ENCODE peak calls at places on chromosomes 16 and 17, in six cellular contexts. B is NCI-H2081 treated with DMSO at 0.1 percent for 48 hours; P is GM19239; C is stimulated activated CD4-positive, alpha-beta T cell treated with anti-CD3 and anti-CD28 coated beads, TNF-alpha, amount 100 ng/mL, for 48 hours; X is naive thymus-derived CD4-positive, alpha-beta T cell; T is neural progenitor cell. K is an unnamed sample.

GRCh38 chr17:17320188-17320910 is 17.2 kb downstream of the NT5M start:
- DNase-seq in B (no peak), P (no peak), C (no peak), X (no peak), T (no peak), K (no peak)

GRCh38 chr17:62644487-62645173 is 17.2 kb downstream of the MRC2 start:
- DNase-seq in B (peak), P (no peak), C (no peak), X (no peak), T (peak), K (no peak)

GRCh38 chr17:28646039-28646754 is 1.2 kb upstream of the BLTP2 start:
- DNase-seq in B (no peak), P (no peak), C (no peak), X (no peak), T (no peak), K (no peak)

GRCh38 chr17:42578282-42578869 is 847 bp upstream of the PSMC3IP start:
- DNase-seq in B (peak), P (peak), C (peak), X (peak), T (peak), K (peak)

GRCh38 chr17:73135774-73136173 is 29.0 kb upstream of the SSTR2 start:
- DNase-seq in B (no peak), P (no peak), C (no peak), X (no peak), T (no peak), K (no peak)

GRCh38 chr17:50359005-50359699 is 13.2 kb downstream of the XYLT2 start:
- DNase-seq in B (no peak), P (no peak), C (no peak), X (no peak), T (no peak), K (no peak)

GRCh38 chr16:84339316-84339715 is 29.0 kb upstream of the ATP2C2 start:
- DNase-seq in B (no peak), P (no peak), C (no peak), X (no peak), T (no peak), K (no peak)

GRCh38 chr17:47315451-47316266 is 8.1 kb upstream of the EFCAB13 start:
- DNase-seq in B (peak), P (no peak), C (no peak), X (no peak), T (peak), K (peak)

GRCh38 chr17:9217151-9218067 is 196.1 kb downstream of the NTN1 start:
- DNase-seq in B (no peak), P (no peak), C (no peak), X (no peak), T (no peak), K (peak)

GRCh38 chr17:37706446-37706845 is 38.4 kb downstream of the HNF1B start:
- DNase-seq in B (no peak), P (no peak), C (no peak), X (no peak), T (no peak), K (peak)

K was measured in adipocyte.